ENCODE peak calls at places on chromosomes 3 and 15, in nine cellular contexts. R is GM13976, B is coronary artery, W is left lung, K is AG10803, S is HepG2, C is HFF-Myc, T is astrocyte of the spinal cord, N is brain microvascular endothelial cell. L is an unnamed sample.

GRCh38 chr3:27568393-27568792 is 84.2 kb upstream of the SLC4A7 start:
- DNase-seq in S (no peak), W (peak), R (no peak), C (peak), T (peak), K (peak), B (no peak), N (no peak), L (no peak)

GRCh38 chr3:153172796-153173757 is 11.1 kb downstream of the RAP2B start:
- DNase-seq in C (no peak), N (peak), W (no peak), B (no peak), S (no peak), R (no peak), K (no peak), T (peak), L (no peak)

GRCh38 chr3:146160233-146160963 is 586 bp downstream of the PLOD2 start:
- DNase-seq in T (peak), C (peak), N (peak), R (peak), K (peak), S (peak), W (peak), B (peak), L (peak)

GRCh38 chr15:80588801-80589200 is 106.3 kb upstream of the ABHD17C start:
- DNase-seq in K (peak), W (no peak), N (peak), S (peak), R (no peak), T (peak), C (peak), B (no peak), L (no peak)

GRCh38 chr3:194779729-194780224 is 94.1 kb downstream of the FAM43A start:
- DNase-seq in R (no peak), T (no peak), B (no peak), N (peak), S (peak), W (no peak), K (peak), C (no peak), L (no peak)

GRCh38 chr3:62888180-62888579 is 13.0 kb upstream of the CADPS start:
- DNase-seq in N (no peak), K (no peak), W (no peak), T (no peak), R (no peak), B (no peak), S (no peak), C (no peak), L (no peak)

GRCh38 chr15:71914092-71914491 is 103.7 kb downstream of the NR2E3 start:
- DNase-seq in T (no peak), W (no peak), B (no peak), C (no peak), S (no peak), K (no peak), N (no peak), R (peak), L (no peak)

GRCh38 chr15:45919806-45920205 is 285.0 kb downstream of the SQOR start:
- DNase-seq in T (peak), W (peak), R (no peak), C (peak), K (peak), B (no peak), N (peak), S (peak), L (no peak)

GRCh38 chr15:76973362-76973743 is 21.6 kb upstream of the PSTPIP1 start:
- DNase-seq in C (no peak), B (no peak), N (no peak), S (peak), K (peak), W (no peak), R (peak), T (no peak), L (no peak)

GRCh38 chr3:44058022-44058867 is 183.4 kb upstream of the TOPAZ1 start:
- DNase-seq in B (no peak), K (peak), S (no peak), C (peak), N (peak), T (peak), W (no peak), R (peak), L (no peak)

GRCh38 chr15:43285609-43286037 is 18.9 kb upstream of the TGM5 start:
- DNase-seq in W (no peak), S (peak), K (peak), R (peak), C (peak), N (peak), B (peak), T (peak), L (no peak)

GRCh38 chr3:174387736-174388135 is 471.4 kb upstream of the NAALADL2 start:
- DNase-seq in C (no peak), N (no peak), W (no peak), R (no peak), K (peak), T (no peak), B (no peak), S (no peak), L (no peak)

GRCh38 chr3:52182691-52183090 is 15.3 kb upstream of the ALAS1 start:
- DNase-seq in B (no peak), K (no peak), W (peak), S (no peak), R (no peak), N (no peak), C (no peak), T (no peak), L (no peak)

GRCh38 chr15:43911235-43911661 is 84.4 kb downstream of the WDR76 start:
- DNase-seq in K (peak), C (peak), B (no peak), S (no peak), T (peak), W (peak), N (peak), R (no peak), L (no peak)

GRCh38 chr3:70805044-70805732 is 492.8 kb upstream of the MDFIC2 start:
- DNase-seq in K (peak), N (no peak), B (no peak), R (no peak), T (peak), W (no peak), S (no peak), C (no peak), L (no peak)

GRCh38 chr15:49438970-49439631 is 16.1 kb downstream of the FGF7 start:
- DNase-seq in R (no peak), B (no peak), S (no peak), T (no peak), C (no peak), K (no peak), W (peak), N (no peak), L (no peak)

GRCh38 chr3:168618827-168619226 is 523.1 kb upstream of the GOLIM4 start:
- DNase-seq in S (no peak), R (no peak), N (no peak), W (no peak), T (no peak), C (no peak), B (no peak), K (no peak), L (no peak)

GRCh38 chr3:126373146-126373613 is 16.0 kb upstream of the KLF15 start:
- DNase-seq in K (no peak), N (no peak), R (no peak), C (no peak), B (no peak), S (no peak), W (peak), T (no peak), L (peak)

GRCh38 chr3:40924559-40925058 is 274.7 kb upstream of the CTNNB1 start:
- DNase-seq in N (no peak), R (no peak), W (no peak), K (no peak), S (peak), B (no peak), T (no peak), C (no peak), L (no peak)

GRCh38 chr15:31525296-31525695 is 198.7 kb downstream of the KLF13 start:
- DNase-seq in B (no peak), K (no peak), N (no peak), R (no peak), S (no peak), W (no peak), C (no peak), T (no peak), L (no peak)

GRCh38 chr3:161221881-161222600 is 930 bp downstream of the NMD3 start:
- DNase-seq in S (no peak), C (no peak), N (no peak), W (peak), T (peak), K (peak), B (no peak), R (no peak), L (no peak)

GRCh38 chr15:100215031-100215842 is 126.5 kb downstream of the ADAMTS17 start:
- DNase-seq in N (no peak), C (no peak), R (no peak), T (no peak), S (no peak), B (no peak), W (no peak), K (no peak), L (peak)

GRCh38 chr15:90402230-90402629 is 14.2 kb downstream of the IQGAP1 start:
- DNase-seq in N (peak), T (peak), K (peak), W (peak), B (peak), S (peak), C (peak), R (no peak), L (no peak)

GRCh38 chr15:97728791-97729190 is 231.7 kb upstream of the ARRDC4 start:
- DNase-seq in T (no peak), R (no peak), B (no peak), S (no peak), N (no peak), W (no peak), K (no peak), C (no peak), L (no peak)
- TF ChIP-seq CTCF in T (no peak), R (no peak), B (no peak), S (no peak), N (no peak), W (no peak), K (no peak), C (no peak), L (no peak)

GRCh38 chr3:132034486-132035464 is at the start of gene CPNE4:
- DNase-seq in R (peak), B (no peak), S (peak), N (peak), W (peak), T (peak), C (peak), K (peak), L (no peak)

GRCh38 chr3:132032959-132033358 is 1.9 kb downstream of the CPNE4 start:
- DNase-seq in R (no peak), K (no peak), W (no peak), C (no peak), B (no peak), N (no peak), S (no peak), T (no peak), L (no peak)

GRCh38 chr3:132034097-132034485 is 723 bp downstream of the CPNE4 start:
- DNase-seq in C (no peak), W (no peak), S (no peak), R (peak), B (no peak), T (no peak), K (no peak), N (no peak), L (no peak)

GRCh38 chr3:132033471-132033870 is 1.3 kb downstream of the CPNE4 start:
- DNase-seq in S (no peak), C (no peak), B (no peak), N (no peak), T (no peak), W (no peak), K (no peak), R (peak), L (no peak)

DNA sequence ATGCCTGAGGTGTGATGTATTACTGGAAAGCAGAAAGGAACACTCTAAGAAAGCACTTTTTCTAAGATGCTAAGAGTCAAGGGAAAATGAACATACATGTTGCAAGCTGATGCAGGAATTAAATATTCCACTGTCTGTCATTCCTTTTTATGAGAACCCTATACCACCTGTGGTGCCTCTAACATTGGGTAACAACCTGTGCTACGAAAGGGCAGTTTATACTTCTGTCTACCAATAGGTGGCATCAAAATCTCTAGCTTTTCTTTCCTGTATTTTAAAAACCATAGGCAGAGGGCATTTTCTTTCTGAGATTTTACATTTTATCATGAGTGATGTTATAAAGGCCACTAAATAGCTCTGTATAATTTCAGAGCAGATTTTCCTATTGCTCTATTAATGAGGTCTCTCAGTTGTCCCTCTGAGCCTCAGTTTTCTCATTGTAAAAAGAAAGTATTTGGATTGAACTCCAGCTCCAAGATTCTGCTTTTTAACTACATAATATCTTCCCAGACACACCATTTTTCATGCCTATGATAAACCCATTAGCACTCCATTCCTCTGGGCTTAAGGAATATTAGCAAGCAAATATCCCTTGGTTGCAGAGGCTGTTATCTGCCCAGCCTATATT is 3.5 kb upstream of the CPNE4 start:
- DNase-seq in W (no peak), N (no peak), S (peak), R (peak), T (peak), C (no peak), B (no peak), K (peak), L (no peak)
- TF ChIP-seq CTCF in W (peak), N (peak), S (peak), R (peak), T (peak), C (peak), B (no peak), K (peak), L (peak)

GRCh38 chr15:33149919-33150318 is 44.6 kb downstream of the FMN1 start:
- DNase-seq in R (no peak), S (no peak), W (no peak), T (peak), N (no peak), C (no peak), K (peak), B (no peak), L (no peak)
- TF ChIP-seq CTCF in R (no peak), S (no peak), W (no peak), T (no peak), N (no peak), C (no peak), K (no peak), B (no peak), L (no peak)

GRCh38 chr15:85756411-85757072 is 38.2 kb downstream of the KLHL25 start:
- DNase-seq in C (no peak), S (no peak), B (peak), R (no peak), W (peak), K (peak), T (no peak), N (no peak), L (peak)
- TF ChIP-seq CTCF in C (no peak), S (no peak), B (no peak), R (no peak), W (no peak), K (no peak), T (no peak), N (no peak), L (no peak)

DNA sequence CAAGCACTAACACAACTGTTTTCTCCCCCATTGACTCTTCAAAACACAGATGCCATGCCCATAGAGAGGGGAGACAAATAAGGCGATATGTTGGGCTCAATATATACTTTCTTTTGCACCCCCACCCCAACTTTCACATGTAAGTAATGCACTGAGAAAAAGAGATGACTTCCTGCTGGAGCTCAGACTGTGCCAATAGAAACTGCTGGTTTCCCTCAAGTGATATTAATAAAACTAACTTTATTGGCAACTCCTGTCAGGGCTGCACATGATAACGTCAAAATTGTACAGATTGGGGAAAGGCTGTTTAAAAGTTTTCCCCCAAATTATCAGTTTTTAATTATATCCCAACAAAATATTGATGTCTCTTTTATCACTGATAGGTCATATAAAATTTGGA is 163.0 kb downstream of the TNIK start:
- DNase-seq in N (no peak), B (no peak), W (no peak), S (no peak), R (no peak), C (no peak), T (no peak), K (no peak), L (no peak)
- TF ChIP-seq CTCF in N (no peak), B (no peak), W (no peak), S (no peak), R (no peak), C (no peak), T (no peak), K (no peak), L (no peak)

GRCh38 chr3:50292159-50292923 is at the start of gene IFRD2:
- DNase-seq in K (peak), N (peak), W (peak), T (peak), R (peak), C (peak), S (peak), B (peak), L (peak)
- TF ChIP-seq CTCF in K (peak), N (peak), W (no peak), T (no peak), R (no peak), C (no peak), S (peak), B (no peak), L (peak)

GRCh38 chr3:15512173-15512572 is 9.3 kb downstream of the COLQ start:
- DNase-seq in S (no peak), C (no peak), R (no peak), T (peak), K (peak), W (peak), B (no peak), N (no peak), L (no peak)
- TF ChIP-seq CTCF in S (no peak), C (no peak), R (no peak), T (no peak), K (no peak), W (no peak), B (no peak), N (no peak), L (no peak)

GRCh38 chr3:71956716-71957115 is 171.8 kb upstream of the PROK2 start:
- DNase-seq in W (no peak), N (no peak), B (no peak), S (no peak), K (no peak), T (no peak), R (no peak), C (no peak), L (no peak)
- TF ChIP-seq CTCF in W (no peak), N (no peak), B (no peak), S (peak), K (no peak), T (no peak), R (no peak), C (no peak), L (peak)

GRCh38 chr15:60899322-60899966 is 329.7 kb downstream of the RORA start:
- DNase-seq in K (no peak), T (no peak), N (no peak), C (no peak), W (no peak), B (no peak), S (peak), R (peak), L (no peak)

GRCh38 chr15:60899967-60900356 is 329.1 kb downstream of the RORA start:
- DNase-seq in C (no peak), T (no peak), K (no peak), S (no peak), R (no peak), N (no peak), W (no peak), B (no peak), L (no peak)

GRCh38 chr15:60901647-60902046 is 327.5 kb downstream of the RORA start:
- DNase-seq in N (no peak), W (no peak), S (no peak), B (no peak), T (no peak), K (peak), R (peak), C (no peak), L (no peak)

GRCh38 chr15:60903221-60903620 is 325.9 kb downstream of the RORA start:
- DNase-seq in R (no peak), N (no peak), K (no peak), S (no peak), C (no peak), B (no peak), W (no peak), T (no peak), L (no peak)

GRCh38 chr15:60898896-60899295 is 330.2 kb downstream of the RORA start:
- DNase-seq in W (no peak), K (no peak), B (no peak), N (no peak), C (no peak), R (no peak), T (no peak), S (no peak), L (no peak)
- TF ChIP-seq CTCF in W (no peak), K (no peak), B (no peak), N (no peak), C (no peak), R (no peak), T (no peak), S (no peak), L (no peak)

DNA sequence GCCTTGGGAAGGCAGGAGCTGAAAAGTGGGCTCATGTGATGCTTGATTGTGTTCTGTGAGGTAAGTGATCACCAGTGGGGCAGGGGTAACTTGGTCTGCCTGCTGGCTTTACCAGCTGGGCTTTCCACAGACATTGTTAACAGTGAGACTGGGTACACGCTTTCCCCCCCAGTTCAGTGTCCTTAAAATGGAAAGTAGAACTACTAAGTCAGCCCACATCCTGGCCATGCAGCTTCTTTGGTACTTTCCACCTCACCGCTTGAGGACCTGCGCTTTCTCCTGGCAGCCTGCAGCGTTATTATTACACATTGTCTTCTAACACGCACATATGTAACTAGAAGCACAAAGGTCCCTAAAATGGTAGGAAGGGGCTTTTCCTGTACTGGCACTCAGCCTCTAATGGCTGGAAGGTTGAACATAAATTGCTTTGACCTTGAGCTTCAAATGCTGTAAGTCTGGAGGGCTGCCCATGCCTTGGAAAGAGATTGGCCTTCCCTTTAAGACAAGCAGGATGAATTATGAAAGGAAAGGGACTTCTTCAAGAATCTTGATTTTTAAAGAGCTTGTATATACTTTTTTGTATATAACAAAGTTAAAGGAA is 216.0 kb upstream of the ROPN1 start:
- DNase-seq in B (no peak), S (no peak), N (no peak), C (no peak), W (no peak), T (no peak), R (peak), K (no peak), L (no peak)
- TF ChIP-seq CTCF in B (no peak), S (no peak), N (no peak), C (no peak), W (no peak), T (no peak), R (no peak), K (no peak), L (no peak)